ENCODE peak calls at places on chromosomes 4 and X, in four cellular contexts. S, M, X and D are unnamed samples. For H3K9me3, the result is how much of the 10 kb centered on the place peaks cover.

GRCh38 chr4:94455081-94455480 is 3.3 kb downstream of the PDLIM5 start:
- DNase-seq in M (peak), S (peak), X (peak), D (no peak)

GRCh38 chrX:49978191-49978590 is 55.8 kb downstream of the CLCN5 start:
- DNase-seq in M (no peak), X (no peak), S (no peak), D (no peak)

GRCh38 chr4:176259330-176260090 is 9.5 kb downstream of the ASB5 start:
- DNase-seq in M (no peak), X (no peak), S (no peak), D (no peak)

GRCh38 chr4:180058731-180059215 is 2184.4 kb upstream of the TENM3 start:
- DNase-seq in S (no peak), M (no peak), X (peak), D (peak)

GRCh38 chr4:180960758-180961401 is 1282.3 kb upstream of the TENM3 start:
- DNase-seq in S (no peak), M (no peak), X (no peak), D (peak)

GRCh38 chr4:85644061-85644460 is 169.1 kb downstream of the ARHGAP24 start:
- DNase-seq in X (no peak), S (no peak), M (no peak), D (no peak)

GRCh38 chrX:82973641-82974040 is 534.4 kb upstream of the POU3F4 start:
- DNase-seq in M (no peak), X (no peak), S (no peak), D (no peak)

GRCh38 chr4:40170588-40170987 is 26.2 kb upstream of the RHOH start:
- DNase-seq in M (no peak), S (no peak), X (no peak), D (no peak)

GRCh38 chr4:41142946-41143720 is 71.2 kb downstream of the APBB2 start:
- DNase-seq in M (peak), S (peak), X (no peak), D (no peak)

GRCh38 chr4:61243962-61244361 is 43.8 kb downstream of the ADGRL3 start:
- DNase-seq in M (no peak), X (no peak), S (no peak), D (no peak)

GRCh38 chrX:55240788-55241187 is 20.6 kb downstream of the PAGE5 start:
- DNase-seq in S (no peak), X (no peak), M (no peak), D (no peak)

GRCh38 chr4:144514736-144515135 is 131.2 kb upstream of the HHIP start:
- DNase-seq in M (no peak), X (no peak), S (no peak), D (no peak)

GRCh38 chrX:149074429-149074828 is 430.7 kb downstream of the IDS start:
- DNase-seq in M (peak), S (no peak), X (no peak), D (no peak)

GRCh38 chr4:39044947-39045734 is 12.9 kb upstream of the TMEM156 start:
- DNase-seq in X (peak), M (no peak), S (no peak), D (no peak)

GRCh38 chr4:52036875-52037274 is 1.2 kb downstream of the SGCB start:
- DNase-seq in M (no peak), X (no peak), S (no peak), D (no peak)

GRCh38 chrX:117274943-117275342 is 812.2 kb upstream of the CT83 start:
- DNase-seq in M (no peak), X (no peak), S (no peak), D (no peak)

GRCh38 chrX:134158821-134159512 is 78.0 kb upstream of the CCDC160 start:
- DNase-seq in X (no peak), M (no peak), S (no peak), D (no peak)

GRCh38 chr4:48738856-48739255 is 41.2 kb downstream of the FRYL start:
- DNase-seq in M (no peak), X (no peak), S (no peak), D (no peak)

GRCh38 chr4:88296413-88297052 is 12.2 kb upstream of the PPM1K start:
- DNase-seq in M (no peak), S (no peak), X (no peak), D (no peak)

GRCh38 chr4:184949020-184949419 is 69.3 kb upstream of the HELT start:
- DNase-seq in M (no peak), S (no peak), X (no peak), D (no peak)

GRCh38 chr4:4502694-4503311 is 39.0 kb downstream of the STX18 start:
- DNase-seq in X (no peak), S (no peak), M (no peak), D (peak)

GRCh38 chr4:168634276-168634802 is 137.5 kb downstream of the PALLD start:
- DNase-seq in S (peak), M (no peak), X (no peak), D (no peak)

GRCh38 chr4:124262211-124263179 is 450.0 kb downstream of the ANKRD50 start:
- DNase-seq in M (peak), S (peak), X (no peak), D (peak)

GRCh38 chr4:34733185-34733916 is 1511.0 kb downstream of the ARAP2 start:
- DNase-seq in X (no peak), S (no peak), M (no peak), D (no peak)

GRCh38 chr4:71732706-71733105 is 51.2 kb downstream of the GC start:
- DNase-seq in S (no peak), X (no peak), M (no peak), D (peak)

GRCh38 chrX:115147220-115147619 is 42.0 kb upstream of the RBMXL3 start:
- DNase-seq in M (no peak), X (no peak), S (no peak), D (peak)

GRCh38 chr4:185573651-185574199 is 38.4 kb upstream of the PDLIM3 start:
- DNase-seq in M (no peak), X (peak), S (peak), D (no peak)

GRCh38 chr4:181566490-181566889 is 676.7 kb upstream of the TENM3 start:
- DNase-seq in S (no peak), X (no peak), M (no peak), D (no peak)

GRCh38 chrX:70422886-70423336 is at the start of gene GDPD2:
- DNase-seq in S (no peak), X (no peak), M (no peak), D (peak)

GRCh38 chr4:105280338-105280809 is 133.7 kb downstream of the TET2 start:
- DNase-seq in S (no peak), X (no peak), M (no peak), D (no peak)

GRCh38 chrX:18895157-18895952 is 88.6 kb downstream of the PHKA2 start:
- DNase-seq in S (no peak), X (peak), M (peak), D (no peak)

DNA sequence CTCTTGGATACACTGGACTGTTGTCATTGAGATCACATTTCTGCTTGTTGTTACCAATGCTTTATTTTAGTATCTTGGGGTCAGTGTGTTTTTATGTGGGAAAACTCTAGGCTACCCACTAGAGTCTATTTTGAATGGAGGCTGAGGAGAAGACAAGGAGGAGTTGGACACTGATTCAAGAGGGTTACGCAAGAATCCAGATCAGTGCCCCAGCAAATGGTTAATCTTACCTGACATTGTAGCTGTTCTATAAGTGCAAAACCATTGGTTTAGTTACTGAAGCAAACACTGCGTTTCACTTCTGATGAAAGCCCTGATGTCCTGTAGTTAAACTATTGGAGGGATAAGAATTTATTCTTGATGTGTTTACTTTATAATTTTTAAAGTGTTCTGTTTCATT is 331.1 kb upstream of the NR3C2 start:
- DNase-seq in X (no peak), M (no peak), S (no peak), D (no peak)
- H3K4me3 ChIP-seq in X (no peak), M (no peak), S (no peak), D (no peak)

DNA sequence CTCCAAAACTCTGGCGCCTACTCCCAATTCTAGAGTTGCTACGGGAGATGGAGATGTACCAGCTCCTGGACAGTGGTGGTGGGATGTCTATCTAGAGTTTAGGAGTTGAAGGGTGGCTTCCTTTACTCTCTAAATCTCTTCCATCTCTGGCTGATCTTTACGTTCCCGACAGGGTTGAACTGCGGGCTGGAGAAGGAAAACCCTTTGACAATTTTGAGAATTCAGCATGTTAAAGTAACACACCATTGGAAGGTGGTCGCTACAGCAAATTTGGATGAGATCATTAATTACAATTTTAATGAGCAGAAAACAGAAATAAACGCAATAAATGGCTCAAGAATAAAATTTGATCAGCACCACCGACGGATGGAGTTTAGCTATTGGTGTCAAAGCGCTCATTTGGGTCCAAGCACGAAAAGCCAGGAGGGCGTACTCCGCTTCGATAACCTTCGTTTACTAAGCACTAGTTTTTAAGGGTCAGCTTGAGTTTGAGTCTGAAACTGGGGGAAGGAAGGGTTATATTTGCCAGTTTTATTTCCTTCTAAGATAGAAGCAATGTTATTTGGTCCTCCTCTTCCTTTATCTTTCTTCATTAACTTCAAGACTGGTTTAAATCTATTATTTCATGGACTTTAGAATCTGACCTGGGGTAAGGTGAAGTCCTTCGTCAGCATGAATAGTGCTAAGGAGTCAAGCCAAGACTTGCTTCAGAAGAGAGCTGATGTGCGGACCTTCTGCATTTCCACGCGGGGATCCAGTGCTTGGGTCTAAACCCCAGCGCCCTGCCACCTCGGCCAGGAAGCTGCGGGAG is 1.5 kb upstream of the NKX6-1 start:
- DNase-seq in M (no peak), S (no peak), X (no peak), D (no peak)
- H3K9me3 ChIP-seq in M (under half), S (under half), X (under half), D (under half)

GRCh38 chr4:159829184-159829583 is 726.3 kb downstream of the RAPGEF2 start:
- DNase-seq in X (no peak), S (no peak), M (no peak), D (no peak)

GRCh38 chr4:159823743-159824142 is 720.9 kb downstream of the RAPGEF2 start:
- DNase-seq in S (no peak), M (no peak), X (no peak), D (no peak)

GRCh38 chr4:159828687-159829086 is 725.8 kb downstream of the RAPGEF2 start:
- DNase-seq in X (no peak), S (no peak), M (no peak), D (no peak)
- H3K4me3 ChIP-seq in X (no peak), S (no peak), M (no peak), D (no peak)

GRCh38 chrX:124042042-124042441 is 80.5 kb downstream of the STAG2 start:
- DNase-seq in M (no peak), X (no peak), S (no peak), D (no peak)
- H3K9me3 ChIP-seq in M (under half), X (under half), S (under half), D (under half)

GRCh38 chrX:124441971-124442370 is 95.6 kb downstream of the SH2D1A start:
- DNase-seq in M (no peak), X (no peak), S (no peak), D (peak)
- H3K4me3 ChIP-seq in M (no peak), X (no peak), S (no peak), D (no peak)